ENCODE peak calls at places on chromosomes 12 and 14, in four cellular contexts. R is cardiac muscle cell, U is fibroblast of lung, E is IMR-90. Q is an unnamed sample.
A peak's percentile ranks its signal among the peaks of the same experiment; 100 is the strongest.

GRCh38 chr14:69615471-69616407 is 4.3 kb downstream of the SUSD6 start:
- DNase-seq in R (no peak), U (peak; percentile 81), E (peak; percentile 84), Q (no peak)

GRCh38 chr12:113386866-113387566 is 16.7 kb downstream of the SDS start:
- DNase-seq in R (no peak), U (no peak), E (no peak), Q (no peak)

GRCh38 chr14:23567186-23568020 is at the start of gene AP1G2:
- DNase-seq in R (peak; percentile 92), U (peak; percentile 45), E (peak; percentile 28), Q (peak; percentile 96)

GRCh38 chr12:25924535-25925001 is 33.9 kb upstream of the RASSF8 start:
- DNase-seq in R (peak; percentile 29), U (no peak), E (no peak), Q (no peak)

GRCh38 chr12:67327466-67327865 is 58.3 kb downstream of the CAND1 start:
- DNase-seq in R (no peak), U (no peak), E (no peak), Q (no peak)

GRCh38 chr12:65631621-65632111 is 192.6 kb upstream of the HMGA2 start:
- DNase-seq in R (no peak), U (peak; percentile 100), E (peak; percentile 100), Q (no peak)

GRCh38 chr12:6333029-6333428 is 8.8 kb downstream of the TNFRSF1A start:
- DNase-seq in R (no peak), U (no peak), E (no peak), Q (no peak)

GRCh38 chr12:82682851-82683261 is 3.9 kb upstream of the TMTC2 start:
- DNase-seq in R (no peak), U (no peak), E (no peak), Q (no peak)

GRCh38 chr12:25455696-25456095 is 97.4 kb downstream of the LMNTD1 start:
- DNase-seq in R (no peak), U (peak; percentile 68), E (no peak), Q (no peak)

GRCh38 chr12:3724096-3724805 is 28.7 kb downstream of the CRACR2A start:
- DNase-seq in R (no peak), U (no peak), E (no peak), Q (no peak)

GRCh38 chr14:64465856-64466554 is 706 bp downstream of the AKAP5 start:
- DNase-seq in R (peak; percentile 69), U (peak; percentile 73), E (peak; percentile 61), Q (peak; percentile 29)

GRCh38 chr14:100850841-100851585 is 25.1 kb downstream of the MEG3 start:
- DNase-seq in R (peak; percentile 55), U (no peak), E (no peak), Q (peak; percentile 64)

GRCh38 chr14:68268719-68269118 is 449.1 kb downstream of the RAD51B start:
- DNase-seq in R (no peak), U (peak; percentile 68), E (no peak), Q (no peak)

GRCh38 chr14:74207943-74208342 is 31.3 kb upstream of the VSX2 start:
- DNase-seq in R (no peak), U (no peak), E (no peak), Q (peak; percentile 60)

GRCh38 chr14:79534703-79535353 is 676.5 kb downstream of the DIO2 start:
- DNase-seq in R (no peak), U (no peak), E (no peak), Q (no peak)

GRCh38 chr12:55996715-55997534 is at the start of gene SUOX:
- DNase-seq in R (peak; percentile 97), U (peak; percentile 98), E (peak; percentile 96), Q (peak; percentile 97)

GRCh38 chr12:132285991-132286681 is 43.3 kb downstream of the GALNT9 start:
- DNase-seq in R (peak; percentile 76), U (peak; percentile 65), E (peak; percentile 21), Q (peak; percentile 34)

GRCh38 chr12:57864811-57865751 is 18.6 kb upstream of the CTDSP2 start:
- DNase-seq in R (peak; percentile 65), U (peak; percentile 86), E (peak; percentile 77), Q (no peak)

GRCh38 chr12:1934831-1935230 is 16.4 kb upstream of the CACNA2D4 start:
- DNase-seq in R (no peak), U (no peak), E (no peak), Q (no peak)

GRCh38 chr14:61077946-61078738 is 97.1 kb downstream of the SLC38A6 start:
- DNase-seq in R (no peak), U (peak; percentile 49), E (peak; percentile 38), Q (no peak)

GRCh38 chr12:46617167-46617566 is 208.6 kb downstream of the SLC38A4 start:
- DNase-seq in R (no peak), U (peak; percentile 36), E (peak; percentile 70), Q (no peak)

GRCh38 chr14:56414231-56414630 is 165.4 kb upstream of the TMEM260 start:
- DNase-seq in R (no peak), U (no peak), E (no peak), Q (no peak)

GRCh38 chr14:63833728-63834127 is 19.1 kb upstream of the SYNE2 start:
- DNase-seq in R (no peak), U (no peak), E (no peak), Q (no peak)

GRCh38 chr12:127280393-127281275 is 986.3 kb upstream of the TMEM132C start:
- DNase-seq in R (peak; percentile 81), U (no peak), E (no peak), Q (peak; percentile 72)

GRCh38 chr14:51862171-51862838 is 1.9 kb downstream of the GNG2 start:
- DNase-seq in R (no peak), U (peak; percentile 17), E (peak; percentile 19), Q (no peak)

GRCh38 chr12:115216300-115216699 is 532.3 kb upstream of the TBX3 start:
- DNase-seq in R (no peak), U (no peak), E (peak; percentile 31), Q (no peak)

GRCh38 chr12:32400114-32400672 is 835 bp downstream of the FGD4 start:
- DNase-seq in R (peak; percentile 38), U (no peak), E (no peak), Q (peak; percentile 21)

GRCh38 chr12:104890463-104891096 is 67.5 kb downstream of the SLC41A2 start:
- DNase-seq in R (no peak), U (no peak), E (no peak), Q (no peak)

GRCh38 chr12:29907486-29907885 is 123.7 kb upstream of the TMTC1 start:
- DNase-seq in R (no peak), U (peak; percentile 36), E (no peak), Q (no peak)

GRCh38 chr12:29895966-29896365 is 112.2 kb upstream of the TMTC1 start:
- DNase-seq in R (no peak), U (no peak), E (no peak), Q (no peak)

GRCh38 chr12:29899212-29899931 is 115.6 kb upstream of the TMTC1 start:
- DNase-seq in R (no peak), U (no peak), E (no peak), Q (no peak)

GRCh38 chr12:29902043-29902442 is 118.3 kb upstream of the TMTC1 start:
- DNase-seq in R (no peak), U (no peak), E (no peak), Q (no peak)

GRCh38 chr12:29901585-29901984 is 117.8 kb upstream of the TMTC1 start:
- DNase-seq in R (no peak), U (no peak), E (no peak), Q (no peak)
- TF ChIP-seq CTCF in R (no peak), U (no peak), E (no peak), Q (peak; percentile 34)

GRCh38 chr14:34874386-34875030 is 652 bp downstream of the BAZ1A start:
- DNase-seq in R (peak; percentile 72), U (peak; percentile 51), E (peak; percentile 49), Q (peak; percentile 53)
- TF ChIP-seq CTCF in R (peak; percentile 5), U (no peak), E (peak; percentile 29), Q (no peak)

DNA sequence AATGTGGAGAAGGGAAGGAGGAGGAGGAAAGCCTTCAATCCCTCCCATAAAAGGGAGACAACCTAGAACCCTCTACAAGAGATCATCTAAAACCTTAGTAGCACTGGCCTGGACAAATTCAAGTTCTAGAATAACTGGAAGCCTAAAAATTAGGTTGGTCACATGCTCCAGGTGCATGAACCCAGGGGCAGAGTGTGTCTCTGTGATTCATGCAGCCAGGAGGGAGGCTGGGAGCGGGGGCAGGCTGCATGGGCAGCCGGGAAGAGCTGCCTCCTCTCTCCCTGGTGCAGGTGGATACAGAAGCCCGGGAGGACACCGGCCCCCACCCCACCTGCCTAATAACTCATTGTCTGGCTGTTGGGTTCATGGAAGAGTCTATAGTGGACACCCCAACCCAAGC is 38.6 kb downstream of the CCDC85C start:
- DNase-seq in R (no peak), U (no peak), E (no peak), Q (no peak)
- TF ChIP-seq CTCF in R (no peak), U (no peak), E (no peak), Q (no peak)

GRCh38 chr14:106067935-106068334 is 541.6 kb downstream of the TMEM121 start:
- DNase-seq in R (no peak), U (no peak), E (no peak), Q (no peak)

GRCh38 chr14:106058342-106058741 is 532.0 kb downstream of the TMEM121 start:
- DNase-seq in R (no peak), U (no peak), E (no peak), Q (no peak)

GRCh38 chr14:106060576-106060975 is 534.2 kb downstream of the TMEM121 start:
- DNase-seq in R (no peak), U (no peak), E (no peak), Q (no peak)

GRCh38 chr14:106062502-106063272 is 536.3 kb downstream of the TMEM121 start:
- DNase-seq in R (no peak), U (no peak), E (no peak), Q (no peak)
- TF ChIP-seq CTCF in R (no peak), U (no peak), E (no peak), Q (no peak)

GRCh38 chr14:34439090-34439489 is 22.9 kb downstream of the SPTSSA start:
- DNase-seq in R (no peak), U (no peak), E (no peak), Q (no peak)
- TF ChIP-seq CTCF in R (peak; percentile 3), U (no peak), E (no peak), Q (no peak)